ENCODE peak calls at places on chromosomes 5 and 9, in ten cellular contexts. M, Y, O, C, D, T, F, L, U and R are unnamed samples.

GRCh38 chr9:86354882-86355399 is 731 bp upstream of the TUT7 start:
- DNase-seq in U (no peak), Y (no peak), M (no peak), T (no peak), D (peak; percentile 22), F (no peak), L (no peak), C (no peak), O (peak; percentile 62), R (no peak)

GRCh38 chr5:148949871-148950863 is 112.7 kb downstream of the SH3TC2 start:
- DNase-seq in F (no peak), O (peak; percentile 57), T (no peak), C (peak; percentile 16), L (no peak), U (peak; percentile 29), Y (no peak), M (no peak), D (no peak), R (peak; percentile 95)

GRCh38 chr9:135797507-135798302 is 95.7 kb downstream of the KCNT1 start:
- DNase-seq in O (peak; percentile 75), U (peak; percentile 12), D (peak; percentile 76), L (peak; percentile 78), M (peak; percentile 24), T (no peak), Y (peak; percentile 29), F (peak; percentile 33), C (peak; percentile 51), R (peak; percentile 29)

GRCh38 chr5:56698463-56699381 is 116.6 kb upstream of the MAP3K1 start:
- DNase-seq in U (no peak), M (no peak), F (no peak), L (no peak), C (no peak), O (no peak), T (no peak), D (no peak), Y (no peak), R (no peak)

GRCh38 chr9:37559855-37560592 is 16.2 kb downstream of the FBXO10 start:
- DNase-seq in T (no peak), C (no peak), O (no peak), L (no peak), M (no peak), D (no peak), F (no peak), U (no peak), Y (no peak), R (no peak)

GRCh38 chr9:18333157-18333556 is 140.8 kb upstream of the ADAMTSL1 start:
- DNase-seq in O (peak; percentile 36), T (no peak), C (no peak), U (peak; percentile 66), M (no peak), F (no peak), L (no peak), D (no peak), Y (peak; percentile 92), R (peak; percentile 53)

GRCh38 chr5:141050622-141051525 is at the start of gene PCDHB1:
- DNase-seq in C (peak; percentile 31), M (no peak), Y (no peak), F (no peak), U (no peak), O (no peak), D (peak; percentile 20), T (no peak), L (no peak), R (peak; percentile 14)

GRCh38 chr9:121607434-121608248 is 43.8 kb upstream of the DAB2IP start:
- DNase-seq in C (peak; percentile 38), T (no peak), D (peak; percentile 68), F (peak; percentile 49), M (peak; percentile 24), U (peak; percentile 53), Y (no peak), L (no peak), O (no peak), R (no peak)

GRCh38 chr9:75085640-75086039 is 2.3 kb downstream of the NMRK1 start:
- DNase-seq in F (no peak), O (no peak), T (peak; percentile 68), C (no peak), D (no peak), U (no peak), M (no peak), L (no peak), Y (no peak), R (peak; percentile 77)

GRCh38 chr9:37174247-37174646 is 53.9 kb downstream of the ZCCHC7 start:
- DNase-seq in M (no peak), Y (peak; percentile 92), D (no peak), T (no peak), L (no peak), F (no peak), O (peak; percentile 51), C (no peak), U (peak; percentile 69), R (no peak)

GRCh38 chr5:80935811-80936385 is 24.3 kb upstream of the RASGRF2 start:
- DNase-seq in D (no peak), F (no peak), O (no peak), T (no peak), C (no peak), L (peak; percentile 12), M (no peak), U (no peak), Y (peak; percentile 17), R (no peak)

GRCh38 chr9:8401961-8402701 is 602.6 kb upstream of the DMAC1 start:
- DNase-seq in T (no peak), L (no peak), D (no peak), Y (no peak), U (no peak), M (no peak), O (no peak), F (no peak), C (no peak), R (no peak)

GRCh38 chr9:14846871-14847311 is 63.3 kb downstream of the FREM1 start:
- DNase-seq in U (peak; percentile 20), F (peak; percentile 46), M (peak; percentile 47), Y (peak; percentile 28), T (no peak), L (peak; percentile 66), O (peak; percentile 66), C (peak; percentile 42), D (peak; percentile 79), R (peak; percentile 23)

GRCh38 chr9:134624119-134624826 is 17.3 kb upstream of the COL5A1 start:
- DNase-seq in Y (no peak), T (no peak), L (no peak), O (peak; percentile 91), M (no peak), D (no peak), F (no peak), C (no peak), U (no peak), R (no peak)

GRCh38 chr5:38848637-38849036 is 2.8 kb downstream of the OSMR start:
- DNase-seq in O (no peak), C (no peak), M (no peak), U (no peak), Y (no peak), F (no peak), L (no peak), T (no peak), D (no peak), R (no peak)

GRCh38 chr5:38847549-38848341 is 1.9 kb downstream of the OSMR start:
- DNase-seq in C (no peak), Y (no peak), O (peak; percentile 53), D (no peak), F (no peak), T (no peak), M (no peak), L (no peak), U (peak; percentile 71), R (no peak)

GRCh38 chr5:38846379-38846967 is 661 bp downstream of the OSMR start:
- DNase-seq in U (no peak), Y (no peak), O (peak; percentile 44), C (no peak), M (no peak), T (no peak), F (peak; percentile 46), L (no peak), D (no peak), R (no peak)

GRCh38 chr5:38843665-38844064 is 2.1 kb upstream of the OSMR start:
- DNase-seq in Y (no peak), U (no peak), F (no peak), D (no peak), L (no peak), M (no peak), O (no peak), C (no peak), T (no peak), R (no peak)

GRCh38 chr5:38845555-38846378 is at the start of gene OSMR:
- DNase-seq in T (peak; percentile 71), F (peak; percentile 100), U (peak; percentile 99), D (peak; percentile 94), C (peak; percentile 89), Y (peak; percentile 94), O (peak; percentile 99), L (peak; percentile 47), M (peak; percentile 78), R (peak; percentile 98)
- TF ChIP-seq EZH2 in T (no peak), F (no peak), U (no peak), D (no peak), C (no peak), Y (no peak), O (no peak), L (no peak), M (no peak), R (no peak)

GRCh38 chr9:5635390-5635789 is 6.5 kb downstream of the RIC1 start:
- DNase-seq in C (no peak), L (no peak), M (no peak), U (no peak), F (no peak), O (no peak), D (no peak), T (no peak), Y (no peak), R (no peak)
- H3K9me3 ChIP-seq in C (no peaks in the 10 kb centered on the region), L (peaks cover 12% of the 10 kb centered on the region), M (peaks cover 5% of the 10 kb centered on the region), U (no peaks in the 10 kb centered on the region), F (peaks cover 7% of the 10 kb centered on the region), O (no peaks in the 10 kb centered on the region), D (peaks cover 23% of the 10 kb centered on the region), T (peaks cover 4% of the 10 kb centered on the region), Y (peaks cover 4% of the 10 kb centered on the region), R (peaks cover 2% of the 10 kb centered on the region)

DNA sequence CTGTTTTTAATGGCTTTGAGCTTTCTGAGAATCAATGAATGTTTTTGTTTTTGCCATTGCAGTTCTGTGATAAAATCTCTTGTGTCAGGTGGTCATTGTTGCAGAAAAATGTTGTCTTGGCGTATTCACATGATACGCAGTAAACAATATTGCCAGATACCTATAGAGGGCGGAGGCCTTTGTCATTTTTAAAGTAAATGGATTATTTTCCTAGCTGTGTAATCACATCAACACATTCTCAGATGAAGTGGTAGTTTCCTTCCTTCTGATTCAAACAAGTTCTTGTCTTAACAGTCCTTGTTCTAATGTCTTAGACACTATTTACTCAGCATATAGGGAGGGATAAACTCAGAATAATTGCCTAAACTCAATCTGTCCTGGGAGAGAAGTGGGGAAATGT is 109.9 kb upstream of the DAB2 start:
- DNase-seq in C (no peak), T (no peak), Y (peak; percentile 72), O (no peak), L (no peak), F (no peak), M (no peak), D (no peak), U (no peak), R (no peak)
- TF ChIP-seq EZH2 in C (no peak), T (no peak), Y (no peak), O (no peak), L (no peak), F (no peak), M (no peak), D (no peak), U (no peak), R (no peak)

DNA sequence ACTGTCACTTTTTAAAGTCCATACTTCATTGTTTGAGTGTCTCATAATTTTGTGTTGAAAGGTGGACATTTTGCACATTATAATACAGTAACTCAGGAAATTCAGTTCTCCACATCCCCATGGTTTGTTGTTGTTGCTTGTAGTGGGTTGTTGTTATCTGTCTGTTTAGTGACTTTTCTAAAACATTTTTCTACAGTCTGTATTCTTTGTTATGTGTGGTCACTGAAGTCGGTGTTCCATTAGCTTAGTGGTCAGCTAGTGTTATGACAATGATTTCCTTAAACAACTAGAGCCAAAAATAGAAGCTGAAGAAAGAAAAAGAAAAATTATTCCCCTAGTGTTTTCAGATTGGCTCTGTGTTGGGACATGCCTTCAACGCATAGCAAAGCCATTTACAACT is 5.6 kb upstream of the IL33 start:
- DNase-seq in L (no peak), O (no peak), M (no peak), D (no peak), C (no peak), T (no peak), F (no peak), U (no peak), Y (no peak), R (no peak)
- H3K9me3 ChIP-seq in L (no peaks in the 10 kb centered on the region), O (peaks cover 3% of the 10 kb centered on the region), M (peaks cover 8% of the 10 kb centered on the region), D (peaks cover 16% of the 10 kb centered on the region), C (no peaks in the 10 kb centered on the region), T (no peaks in the 10 kb centered on the region), F (peaks cover 9% of the 10 kb centered on the region), U (no peaks in the 10 kb centered on the region), Y (peaks cover 2% of the 10 kb centered on the region), R (no peaks in the 10 kb centered on the region)